ENCODE peak calls at places on chromosome 14, in four cellular contexts. X, J, B and H are unnamed samples. For H3K4me1, the result is how much of the 10 kb centered on the place peaks cover.

GRCh38 chr14:75450381-75451276 is 22.8 kb downstream of the JDP2 start:
- DNase-seq in X (no peak), J (no peak), B (peak), H (no peak)

GRCh38 chr14:105092912-105093425 is 27.7 kb upstream of the GPR132 start:
- DNase-seq in X (no peak), J (peak), B (peak), H (no peak)

GRCh38 chr14:102095871-102096568 is 9.2 kb upstream of the HSP90AA1 start:
- DNase-seq in X (no peak), J (no peak), B (no peak), H (peak)

GRCh38 chr14:74488788-74489397 is 4.2 kb downstream of the NPC2 start:
- DNase-seq in X (no peak), J (no peak), B (no peak), H (no peak)

GRCh38 chr14:101187816-101188570 is 284.5 kb upstream of the RTL1 start:
- DNase-seq in X (no peak), J (no peak), B (no peak), H (peak)

GRCh38 chr14:66624319-66624937 is 116.5 kb downstream of the GPHN start:
- DNase-seq in X (no peak), J (no peak), B (peak), H (peak)

GRCh38 chr14:93980464-93981201 is 4.3 kb upstream of the ASB2 start:
- DNase-seq in X (no peak), J (peak), B (no peak), H (no peak)

GRCh38 chr14:36767603-36768281 is 106.1 kb downstream of the PAX9 start:
- DNase-seq in X (no peak), J (no peak), B (no peak), H (peak)

GRCh38 chr14:94051115-94051514 is 25.0 kb downstream of the OTUB2 start:
- DNase-seq in X (no peak), J (peak), B (peak), H (peak)

GRCh38 chr14:38199768-38200167 is 7.9 kb upstream of the SSTR1 start:
- DNase-seq in X (no peak), J (no peak), B (no peak), H (no peak)

GRCh38 chr14:77613207-77613606 is 3.2 kb downstream of the SPTLC2 start:
- DNase-seq in X (no peak), J (no peak), B (no peak), H (no peak)

GRCh38 chr14:74394549-74394948 is 31.5 kb downstream of the SYNDIG1L start:
- DNase-seq in X (no peak), J (peak), B (no peak), H (no peak)

GRCh38 chr14:22780105-22780679 is 13.7 kb downstream of the OXA1L start:
- DNase-seq in X (no peak), J (no peak), B (no peak), H (no peak)

GRCh38 chr14:73324536-73324932 is 87.2 kb downstream of the PAPLN start:
- DNase-seq in X (no peak), J (no peak), B (no peak), H (no peak)

GRCh38 chr14:89067293-89067972 is 243.0 kb downstream of the TTC8 start:
- DNase-seq in X (no peak), J (no peak), B (no peak), H (peak)

GRCh38 chr14:71400821-71401447 is 493.7 kb downstream of the PCNX1 start:
- DNase-seq in X (no peak), J (no peak), B (no peak), H (no peak)

GRCh38 chr14:75877292-75877691 is 104.5 kb downstream of the TGFB3 start:
- DNase-seq in X (no peak), J (no peak), B (no peak), H (no peak)

GRCh38 chr14:103220134-103220981 is 97.1 kb downstream of the TNFAIP2 start:
- DNase-seq in X (no peak), J (no peak), B (no peak), H (peak)

GRCh38 chr14:101623685-101624444 is 62.6 kb downstream of the DIO3 start:
- DNase-seq in X (no peak), J (no peak), B (no peak), H (peak)

GRCh38 chr14:92898732-92899131 is 24.2 kb upstream of the CHGA start:
- DNase-seq in X (no peak), J (no peak), B (no peak), H (no peak)

GRCh38 chr14:74658535-74659130 is 46.6 kb upstream of the LTBP2 start:
- DNase-seq in X (no peak), J (no peak), B (no peak), H (no peak)

GRCh38 chr14:103628221-103628683 is 759 bp upstream of the KLC1 start:
- DNase-seq in X (no peak), J (peak), B (peak), H (peak)

GRCh38 chr14:60106341-60106740 is 14.6 kb downstream of the PCNX4 start:
- DNase-seq in X (no peak), J (no peak), B (peak), H (no peak)

GRCh38 chr14:73262427-73263183 is 25.3 kb downstream of the PAPLN start:
- DNase-seq in X (no peak), J (no peak), B (no peak), H (no peak)

GRCh38 chr14:67999290-67999689 is 179.7 kb downstream of the RAD51B start:
- DNase-seq in X (no peak), J (no peak), B (no peak), H (no peak)

GRCh38 chr14:99885649-99885958 is 92.4 kb downstream of the EML1 start:
- DNase-seq in X (no peak), J (no peak), B (no peak), H (no peak)
- H3K4me1 ChIP-seq in X (under half), J (under half), B (under half), H (under half)

DNA sequence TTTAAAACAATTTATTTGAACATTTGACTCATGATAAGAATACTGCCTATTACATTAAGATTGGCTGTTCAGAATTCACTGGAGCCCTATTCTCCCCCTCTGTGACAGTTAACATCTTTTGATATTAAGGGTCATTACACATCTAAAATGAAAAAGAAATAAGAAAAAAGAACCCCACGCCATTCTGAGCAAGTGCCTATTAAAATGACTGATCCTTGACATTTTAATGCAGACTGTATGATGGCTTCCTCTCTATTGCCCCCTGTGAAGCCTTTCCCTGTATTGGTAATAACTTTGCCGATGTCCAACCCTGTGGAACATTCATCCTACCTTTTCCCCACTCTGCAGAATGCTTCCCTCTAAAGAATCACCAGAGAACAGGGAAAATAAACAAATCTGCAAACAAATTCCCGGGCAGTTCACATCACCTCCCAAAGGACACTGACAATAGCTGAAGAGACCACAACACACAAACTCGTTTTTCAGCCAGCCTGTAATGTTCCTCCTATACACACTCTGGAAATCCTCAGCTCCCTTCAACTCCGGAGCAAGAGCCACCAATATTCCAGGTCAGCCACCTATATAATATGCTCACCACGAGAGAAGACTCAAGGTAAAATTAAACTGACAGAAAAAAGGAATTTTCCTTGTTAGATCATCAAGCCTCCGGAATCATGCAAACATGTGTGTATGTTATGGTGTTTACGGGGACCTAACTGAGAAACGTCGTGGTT is 2.1 kb downstream of the NIN start:
- DNase-seq in X (no peak), J (no peak), B (no peak), H (no peak)
- H3K4me3 ChIP-seq in X (peak), J (peak), B (peak), H (peak)

DNA sequence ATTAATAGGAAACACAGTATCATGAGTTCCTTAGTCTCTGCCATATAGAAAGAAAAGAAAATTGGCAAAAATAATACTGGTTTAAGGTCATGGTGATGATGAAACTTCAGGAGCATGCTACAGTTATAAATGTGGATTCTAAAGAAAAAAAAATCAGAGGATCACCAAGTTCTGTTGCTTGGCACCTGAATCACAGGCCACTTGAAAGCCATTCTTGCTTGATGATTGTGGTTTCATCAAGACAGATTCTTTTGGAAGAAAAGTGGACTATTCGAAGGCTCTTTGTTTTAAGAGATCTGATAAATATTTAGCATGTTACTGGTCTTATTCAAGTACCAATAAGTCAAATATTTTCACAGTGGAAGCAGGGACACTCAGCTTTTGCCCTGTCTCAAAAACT is 148.9 kb downstream of the SAMD4A start:
- DNase-seq in X (no peak), J (no peak), B (no peak), H (no peak)
- H3K4me1 ChIP-seq in X (under half), J (under half), B (under half), H (under half)

GRCh38 chr14:30194769-30195168 is 267.1 kb upstream of the PRKD1 start:
- DNase-seq in X (no peak), J (no peak), B (no peak), H (no peak)
- H3K4me3 ChIP-seq in X (no peak), J (no peak), B (no peak), H (no peak)

GRCh38 chr14:69644814-69645213 is 33.4 kb downstream of the SUSD6 start:
- DNase-seq in X (no peak), J (no peak), B (no peak), H (no peak)
- H3K4me1 ChIP-seq in X (under half), J (under half), B (under half), H (under half)

GRCh38 chr14:64708148-64709004 is 4.2 kb downstream of the PLEKHG3 start:
- DNase-seq in X (no peak), J (peak), B (peak), H (peak)
- H3K4me3 ChIP-seq in X (no peak), J (peak), B (no peak), H (peak)